ENCODE peak calls at places on chromosome 17, in seven cellular contexts. K is fibroblast of villous mesenchyme, O is T-cell, L is NCI-H1105 treated with DMSO at 0.1 percent for 48 hours, Y is Karpas-422, P is heart left ventricle, A is left ventricle myocardium inferior. D is an unnamed sample.

GRCh38 chr17:43976956-43977837 is 23.5 kb upstream of the PYY start:
- DNase-seq in K (no peak), O (no peak), L (no peak), Y (no peak), P (no peak), A (no peak), D (no peak)

GRCh38 chr17:82732118-82732743 is 3.2 kb upstream of the FN3K start:
- DNase-seq in K (no peak), O (no peak), L (no peak), Y (no peak), P (no peak), A (no peak), D (no peak)

GRCh38 chr17:76240461-76241204 is at the start of gene RNF157:
- DNase-seq in K (peak), O (peak), L (peak), Y (no peak), P (peak), A (peak), D (peak)

GRCh38 chr17:72439893-72440502 is 319.2 kb downstream of the SOX9 start:
- DNase-seq in K (no peak), O (no peak), L (no peak), Y (no peak), P (no peak), A (no peak), D (peak)

GRCh38 chr17:47698749-47699535 is 5.0 kb downstream of the TBKBP1 start:
- DNase-seq in K (peak), O (peak), L (peak), Y (peak), P (peak), A (peak), D (peak)

GRCh38 chr17:80653856-80654255 is 109.2 kb downstream of the RPTOR start:
- DNase-seq in K (no peak), O (no peak), L (no peak), Y (no peak), P (no peak), A (no peak), D (no peak)

GRCh38 chr17:27601069-27601974 is 29.7 kb upstream of the LGALS9 start:
- DNase-seq in K (peak), O (peak), L (peak), Y (peak), P (peak), A (peak), D (peak)

GRCh38 chr17:63191610-63192009 is 225.6 kb downstream of the TANC2 start:
- DNase-seq in K (no peak), O (no peak), L (no peak), Y (no peak), P (no peak), A (peak), D (no peak)

GRCh38 chr17:28747046-28747691 is 3.4 kb downstream of the TRAF4 start:
- DNase-seq in K (no peak), O (no peak), L (no peak), Y (no peak), P (no peak), A (no peak), D (peak)

GRCh38 chr17:79625706-79626105 is 14.9 kb upstream of the RBFOX3 start:
- DNase-seq in K (no peak), O (no peak), L (no peak), Y (no peak), P (peak), A (peak), D (no peak)

GRCh38 chr17:76841776-76842405 is 26.3 kb upstream of the MGAT5B start:
- DNase-seq in K (no peak), O (no peak), L (peak), Y (no peak), P (no peak), A (no peak), D (peak)